ENCODE peak calls at places on chromosomes 3 and 15, in eight cellular contexts. W is Ammon's horn; F is activated CD8-positive, alpha-beta memory T cell treated with anti-CD3 and anti-CD28 coated beads, Interleukin-2, amount 50 U/mL, for 48 hours; B is A172; K is progenitor cell of endocrine pancreas; S is Kasumi-1; O is AG08396; J is GM04504. H is an unnamed sample.

GRCh38 chr3:100096866-100097265 is 17.4 kb downstream of the FILIP1L start:
- DNase-seq in W (no peak), F (no peak), B (no peak), K (no peak), S (no peak), O (no peak), J (no peak), H (no peak)

GRCh38 chr15:62781081-62781497 is 261.5 kb upstream of the TPM1 start:
- DNase-seq in W (no peak), F (no peak), B (no peak), K (no peak), S (no peak), O (no peak), J (no peak), H (no peak)

GRCh38 chr3:126753191-126754160 is 49.4 kb downstream of the CHCHD6 start:
- DNase-seq in W (no peak), F (no peak), B (peak), K (no peak), S (no peak), O (peak), J (no peak), H (no peak)

GRCh38 chr3:16528581-16528993 is 15.1 kb upstream of the RFTN1 start:
- DNase-seq in W (no peak), F (no peak), B (no peak), K (no peak), S (no peak), O (no peak), J (no peak), H (no peak)

GRCh38 chr15:76341366-76342045 is 4.9 kb downstream of the ISL2 start:
- DNase-seq in W (no peak), F (no peak), B (no peak), K (no peak), S (no peak), O (no peak), J (no peak), H (no peak)

GRCh38 chr3:129665024-129665768 is 58.7 kb upstream of the PLXND1 start:
- DNase-seq in W (no peak), F (no peak), B (peak), K (no peak), S (no peak), O (peak), J (peak), H (no peak)

GRCh38 chr3:195810455-195810845 is 1.3 kb downstream of the MUC4 start:
- DNase-seq in W (no peak), F (no peak), B (no peak), K (no peak), S (no peak), O (no peak), J (no peak), H (no peak)

GRCh38 chr3:171181907-171182690 is 155.6 kb upstream of the SLC2A2 start:
- DNase-seq in W (no peak), F (no peak), B (peak), K (no peak), S (no peak), O (no peak), J (no peak), H (no peak)

GRCh38 chr3:47512416-47513124 is 942 bp downstream of the ELP6 start:
- DNase-seq in W (no peak), F (peak), B (no peak), K (no peak), S (peak), O (no peak), J (no peak), H (no peak)

GRCh38 chr3:172202797-172203196 is 163.4 kb downstream of the FNDC3B start:
- DNase-seq in W (no peak), F (no peak), B (no peak), K (no peak), S (no peak), O (no peak), J (no peak), H (no peak)

GRCh38 chr3:122505676-122506075 is 9.1 kb downstream of the KPNA1 start:
- DNase-seq in W (no peak), F (no peak), B (no peak), K (no peak), S (no peak), O (no peak), J (no peak), H (no peak)

GRCh38 chr3:17846466-17846865 is 104.0 kb upstream of the TBC1D5 start:
- DNase-seq in W (no peak), F (no peak), B (peak), K (no peak), S (no peak), O (peak), J (no peak), H (no peak)

GRCh38 chr15:100226107-100226506 is 115.7 kb downstream of the ADAMTS17 start:
- DNase-seq in W (no peak), F (no peak), B (no peak), K (no peak), S (no peak), O (no peak), J (no peak), H (no peak)

GRCh38 chr3:197327701-197328100 is 29.3 kb upstream of the DLG1 start:
- DNase-seq in W (peak), F (no peak), B (peak), K (no peak), S (no peak), O (no peak), J (no peak), H (no peak)

GRCh38 chr3:78633626-78634025 is 1134.2 kb downstream of the ROBO1 start:
- DNase-seq in W (no peak), F (no peak), B (no peak), K (no peak), S (no peak), O (peak), J (no peak), H (no peak)

GRCh38 chr3:41418961-41419691 is 219.8 kb downstream of the CTNNB1 start:
- DNase-seq in W (no peak), F (no peak), B (peak), K (no peak), S (peak), O (peak), J (no peak), H (no peak)

GRCh38 chr3:124593442-124593829 is 136.8 kb upstream of the UMPS start:
- DNase-seq in W (no peak), F (no peak), B (no peak), K (no peak), S (no peak), O (no peak), J (no peak), H (no peak)

GRCh38 chr15:48427479-48427878 is 96.2 kb downstream of the DUT start:
- DNase-seq in W (no peak), F (no peak), B (peak), K (no peak), S (no peak), O (no peak), J (no peak), H (no peak)

GRCh38 chr15:29044506-29044905 is 158.7 kb downstream of the APBA2 start:
- DNase-seq in W (no peak), F (peak), B (no peak), K (no peak), S (no peak), O (no peak), J (no peak), H (no peak)

GRCh38 chr15:63908281-63908680 is 74.5 kb upstream of the HERC1 start:
- DNase-seq in W (no peak), F (no peak), B (no peak), K (no peak), S (no peak), O (no peak), J (no peak), H (no peak)

GRCh38 chr3:83065861-83066260 is 1304.4 kb upstream of the GBE1 start:
- DNase-seq in W (no peak), F (no peak), B (peak), K (no peak), S (no peak), O (no peak), J (no peak), H (no peak)

GRCh38 chr15:76433798-76434400 is 97.3 kb downstream of the ISL2 start:
- DNase-seq in W (no peak), F (no peak), B (peak), K (no peak), S (no peak), O (peak), J (peak), H (no peak)

GRCh38 chr3:104805508-104805907 is 561.2 kb upstream of the ALCAM start:
- DNase-seq in W (no peak), F (no peak), B (no peak), K (no peak), S (no peak), O (no peak), J (no peak), H (no peak)

GRCh38 chr3:155605571-155605970 is 139.3 kb downstream of the PLCH1 start:
- DNase-seq in W (no peak), F (no peak), B (no peak), K (no peak), S (no peak), O (no peak), J (no peak), H (no peak)

GRCh38 chr3:41363830-41364523 is 164.7 kb downstream of the CTNNB1 start:
- DNase-seq in W (no peak), F (no peak), B (no peak), K (no peak), S (no peak), O (no peak), J (no peak), H (no peak)

GRCh38 chr15:28977377-28978010 is 91.7 kb downstream of the APBA2 start:
- DNase-seq in W (peak), F (no peak), B (peak), K (no peak), S (no peak), O (peak), J (peak), H (peak)

H was measured in esophagus muscularis mucosa.